ENCODE peak calls at places on chromosomes 16 and 17, in seven cellular contexts. I, U, M, H, B, L and N are unnamed samples.

GRCh38 chr17:16286009-16286946 is 67.0 kb downstream of the CENPV start:
- DNase-seq in H (peak; percentile 93), B (peak; percentile 73), L (peak; percentile 85), I (peak; percentile 99), M (peak; percentile 98), U (peak; percentile 68), N (peak; percentile 71)

GRCh38 chr17:55334285-55334684 is 69.5 kb downstream of the HLF start:
- DNase-seq in B (no peak), H (peak; percentile 63), U (no peak), I (peak; percentile 30), M (peak; percentile 77), L (no peak), N (no peak)

GRCh38 chr17:9943343-9943742 is 38.3 kb upstream of the RCVRN start:
- DNase-seq in I (no peak), U (no peak), H (no peak), L (no peak), B (no peak), M (no peak), N (no peak)

GRCh38 chr17:9386401-9386800 is 189.2 kb downstream of the STX8 start:
- DNase-seq in I (peak; percentile 56), L (no peak), B (no peak), H (no peak), U (no peak), M (no peak), N (no peak)

GRCh38 chr17:45115871-45116270 is 16.4 kb downstream of the PLCD3 start:
- DNase-seq in H (no peak), U (no peak), B (no peak), I (peak; percentile 22), L (no peak), M (no peak), N (no peak)

GRCh38 chr16:583815-584591 is 5.9 kb upstream of the RAB40C start:
- DNase-seq in I (no peak), M (no peak), L (no peak), U (no peak), H (no peak), B (no peak), N (no peak)

GRCh38 chr16:88856122-88856827 is 472 bp downstream of the GALNS start:
- DNase-seq in U (peak; percentile 60), L (no peak), I (no peak), B (no peak), H (no peak), M (no peak), N (no peak)

GRCh38 chr16:8720967-8721692 is 46.7 kb downstream of the ABAT start:
- DNase-seq in L (no peak), I (no peak), B (no peak), H (no peak), U (no peak), M (no peak), N (no peak)

GRCh38 chr17:75980188-75981018 is 1.4 kb downstream of the TEN1 start:
- DNase-seq in H (peak; percentile 24), M (no peak), L (no peak), B (no peak), U (no peak), I (no peak), N (no peak)

GRCh38 chr17:1485311-1485747 is 7.2 kb downstream of the MYO1C start:
- DNase-seq in I (no peak), B (no peak), U (peak; percentile 87), M (no peak), H (no peak), L (peak; percentile 80), N (no peak)

GRCh38 chr16:28974007-28974436 is 556 bp upstream of the SPNS1 start:
- DNase-seq in M (peak; percentile 74), B (peak; percentile 51), I (peak; percentile 72), U (peak; percentile 88), H (peak; percentile 61), L (peak; percentile 36), N (no peak)

GRCh38 chr17:75244133-75244866 is 17.1 kb downstream of the GGA3 start:
- DNase-seq in L (peak; percentile 49), B (no peak), M (no peak), I (no peak), U (no peak), H (no peak), N (no peak)

GRCh38 chr17:7929158-7930029 is at the start of gene KCNAB3:
- DNase-seq in U (peak; percentile 95), M (peak; percentile 53), I (peak; percentile 74), H (peak; percentile 66), B (no peak), L (peak; percentile 89), N (peak; percentile 48)

GRCh38 chr16:64997121-64997520 is 124.7 kb downstream of the CDH11 start:
- DNase-seq in L (no peak), B (no peak), M (no peak), I (no peak), H (no peak), U (no peak), N (no peak)

GRCh38 chr17:44200478-44201155 is 933 bp upstream of the ATXN7L3 start:
- DNase-seq in B (no peak), H (no peak), M (no peak), I (no peak), L (no peak), U (no peak), N (no peak)

GRCh38 chr16:88965826-88966480 is 11.1 kb downstream of the CBFA2T3 start:
- DNase-seq in H (no peak), I (no peak), B (no peak), U (no peak), L (peak; percentile 68), M (no peak), N (no peak)

GRCh38 chr17:40541873-40542561 is 23.3 kb downstream of the CCR7 start:
- DNase-seq in L (no peak), M (peak; percentile 96), U (no peak), I (no peak), H (peak; percentile 81), B (peak; percentile 77), N (no peak)

GRCh38 chr16:73949574-73950348 is 346.9 kb upstream of the PSMD7 start:
- DNase-seq in M (peak; percentile 59), U (no peak), B (peak; percentile 45), H (peak; percentile 98), I (peak; percentile 40), L (no peak), N (no peak)

GRCh38 chr17:80124351-80124981 is 22.5 kb downstream of the EIF4A3 start:
- DNase-seq in I (peak; percentile 20), M (peak; percentile 56), B (no peak), L (peak; percentile 43), U (peak; percentile 78), H (peak; percentile 62), N (no peak)

GRCh38 chr16:12461201-12461600 is 342.5 kb downstream of the CPPED1 start:
- DNase-seq in L (no peak), I (peak; percentile 41), M (no peak), U (no peak), B (no peak), H (no peak), N (no peak)

GRCh38 chr17:34163681-34164080 is 91.4 kb upstream of the CCL2 start:
- DNase-seq in B (no peak), U (peak; percentile 64), I (no peak), L (no peak), H (peak; percentile 5), M (peak; percentile 6), N (no peak)

GRCh38 chr16:31265329-31266245 is 5.8 kb downstream of the ITGAM start:
- DNase-seq in U (no peak), B (no peak), I (no peak), L (peak; percentile 83), M (peak; percentile 10), H (no peak), N (peak; percentile 2)

GRCh38 chr17:28811594-28812135 is 30.9 kb downstream of the FAM222B start:
- DNase-seq in I (peak; percentile 40), U (peak; percentile 40), L (peak; percentile 29), H (peak; percentile 8), B (no peak), M (peak; percentile 24), N (no peak)

GRCh38 chr16:53041196-53041977 is 11.3 kb downstream of the CHD9NB start:
- DNase-seq in I (peak; percentile 44), L (no peak), M (peak; percentile 86), B (peak; percentile 57), U (peak; percentile 40), H (peak; percentile 55), N (no peak)

GRCh38 chr17:77208856-77209255 is 68.1 kb downstream of the SEC14L1 start:
- DNase-seq in M (no peak), L (no peak), I (no peak), H (no peak), U (no peak), B (no peak), N (no peak)

GRCh38 chr17:20154601-20155000 is 145.4 kb downstream of the SPECC1 start:
- DNase-seq in H (no peak), M (no peak), U (no peak), L (no peak), I (no peak), B (no peak), N (no peak)

GRCh38 chr17:76946111-76946771 is 78.0 kb downstream of the MGAT5B start:
- DNase-seq in I (no peak), U (peak; percentile 46), B (no peak), M (no peak), H (no peak), L (no peak), N (no peak)

GRCh38 chr17:18004901-18005305 is 32.2 kb downstream of the DRC3 start:
- DNase-seq in B (no peak), M (no peak), U (peak; percentile 42), H (no peak), L (no peak), I (no peak), N (no peak)
- TF ChIP-seq CTCF in B (no peak), M (peak; percentile 40), U (peak; percentile 43), H (peak; percentile 10), L (no peak), I (peak; percentile 40), N (no peak)

DNA sequence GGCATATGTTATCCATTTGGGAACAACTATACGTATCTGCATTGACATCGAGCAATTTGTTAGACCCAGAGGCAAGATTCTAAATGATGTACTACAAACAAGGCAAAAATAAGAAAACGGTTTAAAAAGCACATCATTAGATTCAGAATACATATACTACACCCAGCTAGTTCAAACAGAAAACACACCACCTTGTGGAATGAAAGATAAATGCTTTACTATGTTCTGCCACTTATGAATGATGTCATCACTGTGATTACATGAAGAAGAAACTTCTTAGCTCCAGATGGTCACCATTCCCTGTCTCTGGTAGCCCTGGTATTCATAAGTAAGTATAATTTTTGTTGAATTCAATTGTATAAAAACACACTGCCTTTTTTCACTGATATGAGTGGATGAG is 7.8 kb downstream of the NACA2 start:
- DNase-seq in U (no peak), I (peak; percentile 47), B (no peak), H (peak; percentile 77), L (peak; percentile 25), M (peak; percentile 56), N (no peak)
- TF ChIP-seq CTCF in U (peak; percentile 23), I (peak; percentile 28), B (no peak), H (peak; percentile 59), L (no peak), M (peak; percentile 21), N (no peak)

DNA sequence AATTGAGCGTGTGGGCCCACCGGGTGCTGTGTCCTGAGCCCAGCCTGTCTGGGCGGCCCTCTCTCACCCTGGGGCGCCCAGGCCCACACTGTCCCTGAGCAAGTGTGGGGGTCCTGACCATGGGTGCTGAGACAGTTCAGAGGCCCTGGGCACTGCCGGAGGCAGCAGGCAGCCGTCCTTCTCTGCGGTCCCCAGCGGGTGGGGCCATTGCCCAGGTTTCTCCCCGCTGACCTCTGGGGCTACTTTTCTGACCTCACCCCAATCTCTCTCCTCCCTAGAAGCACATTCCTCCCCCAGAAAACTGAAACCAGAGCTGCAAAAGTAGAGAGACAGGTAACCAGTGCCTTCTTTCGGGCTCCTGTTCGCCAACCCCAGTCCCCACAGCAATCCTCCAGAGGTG is 36.0 kb upstream of the PVALEF start:
- DNase-seq in M (no peak), L (no peak), B (no peak), H (no peak), I (no peak), U (peak; percentile 50), N (no peak)
- TF ChIP-seq CTCF in M (no peak), L (no peak), B (no peak), H (no peak), I (peak; percentile 3), U (peak; percentile 45), N (no peak)

GRCh38 chr17:32813021-32813420 is 63.9 kb downstream of the MYO1D start:
- DNase-seq in B (no peak), I (peak; percentile 19), L (no peak), U (no peak), H (peak; percentile 80), M (no peak), N (no peak)
- TF ChIP-seq CTCF in B (no peak), I (no peak), L (no peak), U (no peak), H (peak; percentile 41), M (no peak), N (no peak)